ENCODE peak calls at places on chromosomes 5 and 9, in five cellular contexts. C, N, X, R and G are unnamed samples.

GRCh38 chr5:28729067-28729466 is 1690.7 kb upstream of the CDH9 start:
- DNase-seq in R (no peak), N (no peak), C (no peak), X (no peak), G (no peak)

GRCh38 chr5:15252331-15252730 is 247.6 kb upstream of the FBXL7 start:
- DNase-seq in C (no peak), X (no peak), N (no peak), R (no peak), G (no peak)

GRCh38 chr9:69495331-69495730 is 170.3 kb downstream of the ENTREP1 start:
- DNase-seq in X (no peak), C (no peak), N (no peak), R (no peak), G (no peak)

GRCh38 chr5:139340051-139340450 is 1.6 kb upstream of the PAIP2 start:
- DNase-seq in R (no peak), X (no peak), N (no peak), C (no peak), G (no peak)

GRCh38 chr9:114348906-114349482 is 19.3 kb downstream of the ORM2 start:
- DNase-seq in X (peak), R (peak), C (peak), N (peak), G (peak)

GRCh38 chr5:1765141-1765879 is 34.3 kb downstream of the MRPL36 start:
- DNase-seq in R (no peak), N (no peak), X (no peak), C (no peak), G (no peak)

GRCh38 chr9:114454652-114455051 is 50.6 kb downstream of the WHRN start:
- DNase-seq in R (no peak), X (peak), N (no peak), C (no peak), G (no peak)

GRCh38 chr5:89847743-89848142 is 561.8 kb downstream of the CETN3 start:
- DNase-seq in C (no peak), N (no peak), X (no peak), R (no peak), G (no peak)

GRCh38 chr9:114366334-114367128 is 21.3 kb downstream of the AKNA start:
- DNase-seq in C (no peak), R (no peak), N (no peak), X (no peak), G (no peak)

GRCh38 chr9:4666042-4666699 is at the start of gene SPATA6L:
- DNase-seq in X (peak), R (no peak), N (no peak), C (no peak), G (peak)

GRCh38 chr5:174083041-174083827 is 37.7 kb downstream of the NSG2 start:
- DNase-seq in N (no peak), X (no peak), C (no peak), R (no peak), G (no peak)

GRCh38 chr9:35822926-35823325 is 5.6 kb downstream of the FAM221B start:
- DNase-seq in C (no peak), X (no peak), N (no peak), R (no peak), G (no peak)

GRCh38 chr5:173498871-173499470 is 117.5 kb downstream of the BOD1 start:
- DNase-seq in R (no peak), X (peak), C (no peak), N (no peak), G (peak)

GRCh38 chr9:132556701-132557100 is 25.7 kb upstream of the BARHL1 start:
- DNase-seq in N (no peak), X (no peak), C (no peak), R (no peak), G (no peak)

GRCh38 chr9:8025532-8025931 is 226.0 kb upstream of the DMAC1 start:
- DNase-seq in C (no peak), R (no peak), X (no peak), N (no peak), G (no peak)

GRCh38 chr9:129776938-129777768 is 24.3 kb upstream of the PTGES start:
- DNase-seq in R (no peak), N (peak), X (peak), C (peak), G (no peak)

GRCh38 chr5:116718317-116718716 is 143.7 kb upstream of the SEMA6A start:
- DNase-seq in N (no peak), X (no peak), R (no peak), C (no peak), G (no peak)

GRCh38 chr9:104346645-104347175 is 157.4 kb upstream of the OR13F1 start:
- DNase-seq in R (no peak), C (no peak), X (no peak), N (no peak), G (no peak)

GRCh38 chr5:58440882-58441281 is 19.0 kb downstream of the PLK2 start:
- DNase-seq in C (no peak), X (peak), R (no peak), N (no peak), G (no peak)

GRCh38 chr9:118575341-118576070 is 793.7 kb downstream of the BRINP1 start:
- DNase-seq in N (no peak), R (no peak), C (no peak), X (no peak), G (no peak)

GRCh38 chr5:102114525-102115069 is 181.5 kb downstream of the SLCO4C1 start:
- DNase-seq in X (no peak), C (no peak), R (no peak), N (no peak), G (no peak)

GRCh38 chr9:96150324-96151023 is 151.5 kb downstream of the HSD17B3 start:
- DNase-seq in N (no peak), R (peak), X (no peak), C (no peak), G (no peak)

GRCh38 chr5:149172261-149172660 is 31.0 kb downstream of the ABLIM3 start:
- DNase-seq in C (no peak), R (no peak), N (no peak), X (no peak), G (no peak)

GRCh38 chr9:92607773-92608172 is 62.2 kb downstream of the IPPK start:
- DNase-seq in X (no peak), C (no peak), N (no peak), R (no peak), G (no peak)

GRCh38 chr5:157732130-157732783 is 1.0 kb downstream of the THG1L start:
- DNase-seq in N (no peak), X (no peak), C (no peak), R (no peak), G (no peak)
- H2AFZ ChIP-seq in N (peak), X (no peak), C (no peak), R (no peak), G (no peak)

DNA sequence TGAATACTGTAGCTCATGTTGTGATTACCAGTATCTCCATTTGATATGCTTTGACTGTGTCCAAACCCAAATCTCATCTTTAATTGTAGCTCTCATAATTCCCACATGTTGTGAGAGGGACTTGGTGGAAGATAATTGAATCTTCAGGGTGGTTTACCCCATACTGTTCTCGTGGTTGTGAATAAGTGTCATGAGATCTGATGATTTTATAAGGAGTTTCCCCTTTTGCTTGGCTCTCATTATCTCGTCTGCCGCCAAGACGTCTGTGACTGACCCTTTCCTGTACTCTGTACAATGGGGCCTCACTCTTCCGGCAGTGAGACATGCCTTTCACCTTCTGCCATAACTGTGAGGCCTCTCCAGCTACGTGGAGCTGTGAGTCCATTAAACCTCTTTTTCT is 59.3 kb downstream of the TRIO start:
- DNase-seq in N (no peak), X (no peak), R (no peak), C (no peak), G (no peak)
- TF ChIP-seq ATF3 in N (no peak), X (no peak), R (no peak), C (no peak), G (no peak)

GRCh38 chr5:150780816-150781221 is 2.3 kb downstream of the SMIM3 start:
- DNase-seq in C (no peak), R (no peak), X (no peak), N (no peak), G (no peak)

GRCh38 chr5:150778103-150778516 is 447 bp upstream of the SMIM3 start:
- DNase-seq in C (no peak), N (no peak), X (no peak), R (no peak), G (no peak)

GRCh38 chr5:150780180-150780692 is 1.7 kb downstream of the SMIM3 start:
- DNase-seq in C (no peak), N (no peak), X (no peak), R (peak), G (no peak)

GRCh38 chr5:150778517-150779396 is at the start of gene SMIM3:
- DNase-seq in N (peak), X (peak), C (no peak), R (no peak), G (no peak)

DNA sequence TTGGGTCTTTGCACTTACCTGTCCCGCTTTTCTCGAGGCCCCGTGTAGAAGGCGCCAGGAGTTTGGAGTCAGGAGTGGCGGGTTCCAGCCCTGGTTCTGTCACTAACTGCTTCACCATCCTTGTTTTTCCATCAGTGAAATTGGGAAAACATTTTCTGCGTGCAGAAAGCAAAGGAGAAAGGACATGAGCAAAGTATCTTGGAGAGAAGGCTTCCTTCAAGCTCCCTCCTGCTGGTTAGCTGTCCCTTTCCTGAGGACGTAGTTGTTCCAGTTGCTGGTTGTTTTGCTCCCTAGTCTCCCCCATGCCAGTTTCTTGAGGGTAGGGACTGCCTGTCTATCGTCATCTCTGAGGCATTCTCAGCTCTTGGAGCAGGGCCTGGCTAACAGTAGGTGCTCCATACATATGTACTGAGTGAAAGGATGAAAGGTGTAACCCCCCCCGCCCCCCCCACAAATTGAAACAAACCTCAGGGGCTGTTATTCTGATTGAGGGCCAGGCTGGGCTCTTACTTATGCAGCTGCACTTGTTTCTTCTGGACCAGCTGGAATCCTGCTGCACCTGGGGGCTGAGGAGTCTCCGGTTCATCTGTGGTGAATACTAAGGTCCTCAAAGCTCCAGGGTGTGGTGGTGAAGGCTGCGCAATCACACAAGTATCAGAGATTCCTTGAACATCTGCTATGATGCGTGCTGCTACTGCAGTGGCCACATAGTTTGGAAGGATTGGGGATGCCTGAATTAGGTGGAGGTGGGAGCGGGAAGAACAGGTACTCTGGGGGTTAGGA is 1.0 kb downstream of the SMIM3 start:
- DNase-seq in N (no peak), C (no peak), R (no peak), X (no peak), G (no peak)
- H2AFZ ChIP-seq in N (peak), C (no peak), R (peak), X (no peak), G (no peak)

DNA sequence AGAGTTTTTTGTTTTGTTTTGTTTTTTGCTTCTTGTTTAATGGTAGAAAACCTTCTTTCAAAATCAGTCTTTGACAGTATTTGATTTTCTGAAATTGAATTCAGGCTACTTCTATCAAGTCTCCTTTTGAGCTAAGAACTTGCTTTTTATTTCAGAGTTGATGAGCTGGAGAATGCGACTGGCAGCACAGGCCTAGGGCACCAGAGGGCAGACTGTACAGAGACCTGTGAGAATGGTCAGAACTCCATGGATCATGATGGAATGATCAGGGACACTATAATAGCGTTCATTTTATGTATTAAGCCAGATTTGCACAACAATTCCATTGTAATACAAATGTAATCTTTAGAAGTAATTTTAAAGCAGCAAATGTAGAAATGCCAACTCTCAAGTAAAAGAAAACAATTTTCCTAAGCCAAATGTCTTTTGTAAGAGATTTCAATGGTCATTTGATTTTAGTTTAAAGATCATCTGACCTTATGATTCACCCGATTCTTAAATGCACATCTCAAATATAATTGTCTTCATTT is 902.4 kb downstream of the NR2F1-AS1 start:
- DNase-seq in N (no peak), R (no peak), X (peak), C (peak), G (no peak)
- TF ChIP-seq ATF3 in N (no peak), R (no peak), X (no peak), C (no peak), G (no peak)

GRCh38 chr9:98795970-98796363 is 388 bp downstream of the ANKS6 start:
- DNase-seq in N (no peak), R (no peak), X (no peak), C (no peak), G (peak)
- H2AFZ ChIP-seq in N (peak), R (no peak), X (no peak), C (no peak), G (no peak)

GRCh38 chr9:127876764-127877562 is 512 bp downstream of the AK1 start:
- DNase-seq in X (no peak), R (no peak), C (no peak), N (no peak), G (no peak)

GRCh38 chr9:127877566-127877998 is at the start of gene AK1:
- DNase-seq in N (peak), R (no peak), X (no peak), C (no peak), G (peak)

GRCh38 chr9:127878652-127879377 is 1.3 kb upstream of the AK1 start:
- DNase-seq in N (no peak), R (no peak), X (no peak), C (no peak), G (no peak)

GRCh38 chr9:127878001-127878651 is 651 bp upstream of the AK1 start:
- DNase-seq in N (no peak), R (no peak), X (no peak), C (no peak), G (no peak)

GRCh38 chr9:127880143-127880542 is 2.7 kb upstream of the AK1 start:
- DNase-seq in N (no peak), R (no peak), C (no peak), X (no peak), G (no peak)
- TF ChIP-seq ATF3 in N (no peak), R (no peak), C (no peak), X (no peak), G (no peak)

GRCh38 chr5:72242796-72243475 is 77.1 kb downstream of the MRPS27 start:
- DNase-seq in C (no peak), N (no peak), X (no peak), R (no peak), G (no peak)
- H2AFZ ChIP-seq in C (no peak), N (no peak), X (no peak), R (no peak), G (no peak)